ENCODE peak calls at places on chromosomes 5 and 9, in eight cellular contexts. A, T, L, P, I, R, W and Z are unnamed samples.

GRCh38 chr5:33696413-33696812 is 195.4 kb downstream of the ADAMTS12 start:
- DNase-seq in L (no peak), T (no peak), P (no peak), R (peak), W (no peak), A (no peak), I (no peak), Z (no peak)

GRCh38 chr5:74767579-74767913 is 497 bp downstream of the NSA2 start:
- DNase-seq in R (peak), W (no peak), T (peak), P (peak), A (no peak), I (no peak), L (no peak), Z (peak)

GRCh38 chr9:68780377-68780707 is 75.3 kb downstream of the PIP5K1B start:
- DNase-seq in A (no peak), L (no peak), T (no peak), P (no peak), W (no peak), R (no peak), I (no peak), Z (no peak)

GRCh38 chr9:129702563-129702962 is 37.1 kb downstream of the PRRX2 start:
- DNase-seq in I (peak), R (no peak), P (peak), T (peak), W (no peak), A (no peak), L (no peak), Z (no peak)

GRCh38 chr9:18795947-18796705 is 236.9 kb downstream of the SAXO1 start:
- DNase-seq in A (no peak), L (no peak), P (peak), W (no peak), R (no peak), I (no peak), T (no peak), Z (no peak)

GRCh38 chr5:23494558-23494957 is 12.9 kb upstream of the PRDM9 start:
- DNase-seq in P (no peak), R (no peak), T (no peak), L (no peak), A (no peak), I (no peak), W (no peak), Z (no peak)

GRCh38 chr9:88777498-88778312 is 213.6 kb upstream of the S1PR3 start:
- DNase-seq in T (no peak), L (no peak), A (no peak), R (peak), I (no peak), W (no peak), P (no peak), Z (no peak)

GRCh38 chr5:97097348-97098220 is 44.8 kb downstream of the LIX1 start:
- DNase-seq in L (no peak), W (no peak), P (no peak), A (no peak), T (no peak), R (no peak), I (no peak), Z (no peak)

GRCh38 chr9:81022177-81022576 is 667.2 kb downstream of the TLE1 start:
- DNase-seq in T (no peak), P (no peak), L (no peak), W (no peak), A (no peak), I (no peak), R (no peak), Z (no peak)

GRCh38 chr5:151517122-151517920 is 69.9 kb downstream of the SLC36A1 start:
- DNase-seq in A (no peak), P (no peak), W (no peak), T (no peak), L (no peak), I (no peak), R (no peak), Z (no peak)

GRCh38 chr5:151523335-151523734 is 67.8 kb downstream of the FAT2 start:
- DNase-seq in A (no peak), T (peak), I (no peak), W (no peak), P (peak), R (no peak), L (peak), Z (peak)

DNA sequence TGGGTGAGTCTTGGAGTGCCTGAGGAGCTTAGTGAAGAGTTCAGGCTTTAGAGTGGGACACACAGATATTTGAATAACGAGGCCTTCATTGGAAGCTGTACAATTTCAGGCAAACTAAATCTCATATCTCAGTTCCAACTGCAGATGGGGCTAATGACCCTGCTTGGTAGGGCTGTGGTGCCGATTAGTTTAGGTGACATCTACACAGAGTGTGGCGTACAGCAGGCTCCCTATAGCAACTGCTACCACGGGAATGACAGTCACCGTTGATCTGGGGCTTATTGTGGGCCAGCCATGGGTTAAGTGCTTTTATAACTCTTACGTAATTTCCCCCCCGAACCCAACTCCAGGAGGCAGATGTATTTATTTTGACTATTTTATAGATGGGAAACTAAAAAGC is 70.8 kb downstream of the FAT2 start:
- DNase-seq in I (no peak), L (no peak), P (no peak), A (peak), W (no peak), T (no peak), R (no peak), Z (no peak)
- TF ChIP-seq CTCF in I (no peak), L (peak), P (no peak), A (peak), W (peak), T (no peak), R (peak), Z (peak)

GRCh38 chr5:61641748-61642565 is 309.9 kb downstream of the ZSWIM6 start:
- DNase-seq in A (no peak), I (no peak), W (no peak), L (no peak), R (no peak), P (no peak), T (no peak), Z (no peak)
- TF ChIP-seq CTCF in A (peak), I (no peak), W (no peak), L (peak), R (peak), P (peak), T (no peak), Z (peak)

GRCh38 chr9:33686942-33687341 is 108.4 kb upstream of the PRSS3 start:
- DNase-seq in W (no peak), P (no peak), L (no peak), I (no peak), R (no peak), T (no peak), A (no peak), Z (no peak)
- TF ChIP-seq CTCF in W (no peak), P (no peak), L (no peak), I (no peak), R (no peak), T (no peak), A (no peak), Z (no peak)

DNA sequence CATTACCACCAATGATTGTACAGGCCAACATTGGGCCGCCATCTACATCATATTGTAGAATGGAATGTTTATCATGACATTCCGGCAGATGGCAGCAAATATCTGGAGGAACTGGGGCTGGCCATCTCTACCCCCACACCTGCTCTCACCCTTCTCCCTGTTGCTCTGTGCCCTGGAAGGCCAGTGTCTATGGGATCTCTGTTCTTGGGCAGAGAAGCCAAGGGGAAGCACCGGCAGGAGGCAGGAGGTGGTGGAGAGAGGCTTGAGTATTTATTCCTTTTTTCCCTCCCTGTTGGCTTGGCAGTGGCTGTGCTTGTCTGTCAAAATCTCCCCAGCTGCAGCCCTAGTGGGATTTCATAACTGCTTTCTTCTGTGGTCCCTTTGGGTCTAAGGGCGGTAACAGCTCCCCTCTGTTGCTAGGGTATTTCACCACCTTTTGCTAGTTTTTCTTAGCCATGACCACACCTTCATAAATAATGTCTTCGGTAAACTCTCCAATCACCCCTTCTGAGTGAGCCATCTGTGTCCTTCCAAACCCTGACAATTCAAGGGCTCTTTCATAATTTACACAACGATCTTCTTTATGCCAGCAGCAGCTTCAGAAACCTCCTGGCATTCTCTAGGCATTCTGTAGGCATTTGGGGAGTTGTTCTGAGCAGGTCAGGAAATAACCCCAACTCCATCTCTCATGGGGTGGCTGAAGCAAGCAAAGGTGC is 225.8 kb downstream of the MELK start:
- DNase-seq in P (no peak), T (peak), L (peak), R (no peak), A (no peak), W (no peak), I (no peak), Z (no peak)
- TF ChIP-seq CTCF in P (no peak), T (no peak), L (peak), R (no peak), A (peak), W (no peak), I (no peak), Z (peak)

DNA sequence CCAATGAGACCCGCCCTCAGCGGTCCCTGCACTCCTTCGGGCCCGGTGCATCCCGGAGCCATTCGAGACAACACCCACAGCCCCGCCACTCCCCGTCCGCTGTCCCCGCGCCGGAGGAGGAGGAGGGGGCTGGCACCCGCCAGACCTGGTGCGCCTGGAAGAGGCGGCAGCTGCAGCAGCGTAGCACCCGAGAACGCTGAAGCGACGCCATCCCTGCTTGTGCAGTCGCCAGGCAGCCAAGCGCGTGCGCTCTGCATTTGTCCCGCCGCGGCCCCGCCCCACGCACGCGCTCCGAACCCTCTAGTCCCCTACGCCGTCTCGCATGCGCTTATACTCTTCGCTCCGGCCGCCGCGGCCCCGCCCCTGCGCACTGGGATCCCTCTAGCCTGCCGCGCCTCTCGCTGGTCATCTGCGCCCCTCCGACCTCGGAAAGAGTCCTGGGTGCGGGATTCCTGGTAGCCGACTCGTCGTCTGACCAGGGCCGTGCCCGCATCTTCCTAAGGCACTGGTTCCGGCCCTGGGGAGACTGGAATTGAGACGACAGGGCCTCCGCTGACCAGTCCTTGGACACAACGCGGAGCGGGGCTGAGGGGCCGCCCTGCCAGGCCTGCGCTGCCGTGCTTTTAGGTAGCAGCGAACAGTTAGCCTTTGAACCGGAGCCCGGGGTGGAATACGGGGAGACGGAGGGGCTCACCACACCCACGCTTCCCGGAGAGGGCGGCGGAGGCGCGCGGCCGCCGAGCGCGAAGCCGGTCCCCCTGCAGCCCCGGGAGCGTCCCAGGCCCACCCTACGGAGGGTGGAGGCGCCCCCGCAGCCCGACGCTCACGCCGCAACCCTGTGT is at the start of gene MRNIP:
- DNase-seq in T (peak), P (peak), R (peak), L (peak), W (peak), I (peak), A (peak), Z (peak)
- TF ChIP-seq CTCF in T (no peak), P (no peak), R (peak), L (no peak), W (peak), I (no peak), A (peak), Z (peak)

DNA sequence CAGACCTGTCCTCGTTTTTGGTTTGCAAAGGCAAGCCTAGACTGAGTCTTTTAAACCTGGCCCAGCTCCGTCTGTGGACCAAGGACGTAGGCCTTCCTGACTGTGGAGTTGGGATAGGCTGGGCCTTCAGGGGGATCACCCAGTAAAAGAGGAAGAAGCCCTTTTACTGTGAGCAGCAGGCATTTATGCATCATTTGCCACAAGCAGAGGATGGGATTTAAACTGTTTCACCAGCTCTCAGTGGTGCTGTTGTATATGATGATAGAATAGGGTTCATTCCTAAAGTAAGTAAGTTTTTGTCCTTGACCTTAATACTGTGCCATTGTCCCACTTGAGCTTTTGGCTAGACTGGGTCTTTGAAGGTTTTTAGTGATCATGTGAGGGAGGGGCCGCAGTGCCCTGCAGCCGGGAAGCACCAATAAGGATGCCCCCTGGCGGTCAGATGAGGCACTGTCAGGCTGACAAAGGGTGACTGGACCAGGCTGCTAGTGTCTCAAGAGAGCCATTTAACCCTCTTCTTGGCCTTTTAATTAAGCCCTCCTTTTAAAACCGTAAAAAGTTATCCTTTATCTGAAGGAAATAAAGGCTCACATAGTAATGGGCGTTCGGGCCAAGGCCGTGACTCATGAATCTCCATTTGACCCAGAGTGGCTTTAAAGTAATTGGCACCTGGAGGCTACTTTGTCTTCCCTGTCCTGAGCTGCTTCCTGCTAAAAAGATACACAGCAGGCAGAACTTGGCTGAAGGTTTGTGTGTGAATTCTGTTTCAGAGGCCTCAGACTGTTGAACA is 74.0 kb downstream of the UBAP1 start:
- DNase-seq in T (peak), W (peak), L (peak), I (peak), R (peak), P (peak), A (no peak), Z (peak)
- TF ChIP-seq CTCF in T (peak), W (peak), L (peak), I (peak), R (peak), P (peak), A (peak), Z (peak)

GRCh38 chr5:142897328-142897727 is 127.2 kb downstream of the ARHGAP26 start:
- DNase-seq in P (no peak), R (no peak), I (no peak), T (no peak), L (no peak), W (no peak), A (no peak), Z (no peak)
- TF ChIP-seq CTCF in P (no peak), R (no peak), I (no peak), T (no peak), L (no peak), W (no peak), A (no peak), Z (no peak)

GRCh38 chr9:27715651-27716050 is 142.4 kb upstream of the C9orf72 start:
- DNase-seq in P (no peak), R (no peak), T (no peak), W (no peak), A (no peak), I (no peak), L (no peak), Z (no peak)

GRCh38 chr9:27712826-27713225 is 139.5 kb upstream of the C9orf72 start:
- DNase-seq in W (no peak), A (no peak), I (no peak), L (no peak), R (no peak), T (no peak), P (no peak), Z (no peak)

GRCh38 chr9:27717991-27718390 is 144.7 kb upstream of the C9orf72 start:
- DNase-seq in A (no peak), P (no peak), I (no peak), W (no peak), L (no peak), R (no peak), T (no peak), Z (no peak)

GRCh38 chr9:27711241-27711640 is 138.0 kb upstream of the C9orf72 start:
- DNase-seq in P (no peak), L (no peak), T (no peak), W (no peak), I (no peak), A (no peak), R (no peak), Z (no peak)

DNA sequence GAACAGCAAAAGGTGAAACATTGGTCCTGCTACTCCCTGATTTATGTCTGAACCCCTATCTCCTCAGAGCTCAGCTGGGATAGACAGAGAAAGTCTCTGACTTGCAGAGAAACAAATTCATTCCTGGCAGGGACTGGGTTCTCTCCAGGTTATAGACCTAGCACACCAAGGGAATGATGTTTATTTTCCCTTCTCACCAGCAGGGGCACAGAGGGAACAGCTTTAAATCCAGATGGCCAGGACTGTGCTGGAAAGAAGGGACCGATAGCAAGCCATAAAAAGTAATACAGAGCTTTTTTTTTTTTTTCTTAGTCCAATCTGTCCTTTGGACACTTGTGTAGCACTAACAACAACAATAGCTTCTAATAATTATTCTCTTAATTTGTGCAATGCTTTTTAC is 141.1 kb upstream of the C9orf72 start:
- DNase-seq in I (no peak), P (no peak), T (no peak), R (no peak), L (peak), A (no peak), W (no peak), Z (no peak)
- TF ChIP-seq CTCF in I (no peak), P (no peak), T (no peak), R (no peak), L (peak), A (no peak), W (no peak), Z (no peak)